ENCODE peak calls at places on chromosomes 4 and X, in eight cellular contexts. Z is M059J, E is HCT116, A is aorta, D is uterus, B is brain pericyte, P is T-helper 9 cell, U is pons. R is an unnamed sample.

GRCh38 chr4:145731026-145731425 is 51.1 kb downstream of the C4orf51 start:
- DNase-seq in Z (peak; percentile 24), E (no peak), A (no peak), D (no peak), B (peak; percentile 64), P (no peak), U (peak; percentile 24), R (no peak)

GRCh38 chrX:41499984-41500383 is 52.8 kb downstream of the NYX start:
- DNase-seq in Z (no peak), E (no peak), A (no peak), D (no peak), B (no peak), P (no peak), U (no peak), R (no peak)

GRCh38 chr4:173214661-173215060 is 46.0 kb downstream of the GALNT7 start:
- DNase-seq in Z (peak; percentile 93), E (no peak), A (no peak), D (no peak), B (no peak), P (no peak), U (no peak), R (no peak)

GRCh38 chr4:41670530-41670929 is 78.0 kb downstream of the PHOX2B start:
- DNase-seq in Z (no peak), E (no peak), A (no peak), D (no peak), B (no peak), P (no peak), U (peak; percentile 86), R (no peak)

GRCh38 chr4:6230827-6231662 is 30.7 kb upstream of the JAKMIP1 start:
- DNase-seq in Z (no peak), E (no peak), A (peak; percentile 59), D (no peak), B (no peak), P (no peak), U (no peak), R (no peak)

GRCh38 chr4:127995776-127996175 is 30.6 kb downstream of the ABHD18 start:
- DNase-seq in Z (peak; percentile 85), E (no peak), A (no peak), D (no peak), B (no peak), P (no peak), U (no peak), R (peak; percentile 79)

GRCh38 chrX:102934624-102935023 is 2.4 kb upstream of the RAB40AL start:
- DNase-seq in Z (peak; percentile 34), E (no peak), A (no peak), D (no peak), B (no peak), P (peak; percentile 29), U (peak; percentile 19), R (peak; percentile 63)

GRCh38 chrX:13005671-13006473 is 31.0 kb downstream of the TMSB4X start:
- DNase-seq in Z (peak; percentile 3), E (no peak), A (no peak), D (no peak), B (no peak), P (no peak), U (peak; percentile 36), R (no peak)

GRCh38 chrX:66014084-66014483 is 25.8 kb downstream of the VSIG4 start:
- DNase-seq in Z (no peak), E (no peak), A (no peak), D (no peak), B (no peak), P (no peak), U (no peak), R (no peak)

GRCh38 chrX:150085881-150086280 is 147.6 kb upstream of the EOLA2 start:
- DNase-seq in Z (peak; percentile 63), E (no peak), A (no peak), D (no peak), B (no peak), P (no peak), U (no peak), R (no peak)

GRCh38 chr4:24850669-24851068 is 55.3 kb downstream of the SOD3 start:
- DNase-seq in Z (peak; percentile 92), E (no peak), A (no peak), D (peak; percentile 84), B (peak; percentile 42), P (no peak), U (no peak), R (no peak)